ENCODE peak calls at places on chromosome 15, in seven cellular contexts. S is H9, O is mesendoderm, H is neuronal stem cell, R is IMR-90, I is H1, U is trophoblast cell. B is an unnamed sample.

GRCh38 chr15:64143276-64143675 is 8.3 kb upstream of the SNX22 start:
- DNase-seq in S (no peak), O (peak), H (no peak), R (no peak), I (no peak), U (no peak), B (no peak)

GRCh38 chr15:65333441-65333820 is 29.0 kb downstream of the RNU5B-1 start:
- DNase-seq in S (no peak), O (no peak), H (no peak), R (no peak), I (no peak), U (no peak), B (no peak)

GRCh38 chr15:68271854-68272471 is 5.6 kb upstream of the FEM1B start:
- DNase-seq in S (peak), O (peak), H (no peak), R (peak), I (no peak), U (peak), B (peak)

GRCh38 chr15:64635486-64635815 is 139.9 kb downstream of the RBPMS2 start:
- DNase-seq in S (no peak), O (peak), H (peak), R (peak), I (no peak), U (peak), B (peak)

GRCh38 chr15:65916664-65917406 is 47.5 kb downstream of the RAB11A start:
- DNase-seq in S (peak), O (peak), H (peak), R (peak), I (peak), U (peak), B (peak)

GRCh38 chr15:43067717-43068461 is 37.9 kb downstream of the UBR1 start:
- DNase-seq in S (no peak), O (peak), H (no peak), R (peak), I (no peak), U (peak), B (peak)

GRCh38 chr15:63048986-63049665 is 6.6 kb downstream of the TPM1 start:
- DNase-seq in S (peak), O (peak), H (no peak), R (peak), I (peak), U (no peak), B (peak)

GRCh38 chr15:72284781-72285180 is 12.4 kb upstream of the PARP6 start:
- DNase-seq in S (no peak), O (no peak), H (no peak), R (peak), I (no peak), U (no peak), B (no peak)

GRCh38 chr15:50049871-50050270 is 69.2 kb downstream of the ATP8B4 start:
- DNase-seq in S (no peak), O (no peak), H (no peak), R (peak), I (no peak), U (no peak), B (peak)

GRCh38 chr15:78914027-78914764 is 30.6 kb downstream of the CTSH start:
- DNase-seq in S (no peak), O (peak), H (no peak), R (no peak), I (no peak), U (no peak), B (no peak)

GRCh38 chr15:90873998-90874605 is 5.7 kb downstream of the FURIN start:
- DNase-seq in S (peak), O (peak), H (no peak), R (no peak), I (peak), U (no peak), B (peak)

GRCh38 chr15:70031680-70032079 is 66.0 kb downstream of the TLE3 start:
- DNase-seq in S (no peak), O (no peak), H (no peak), R (no peak), I (no peak), U (no peak), B (no peak)

GRCh38 chr15:71195242-71195641 is 80.0 kb downstream of the THSD4 start:
- DNase-seq in S (peak), O (peak), H (no peak), R (no peak), I (peak), U (peak), B (no peak)

GRCh38 chr15:92848852-92849598 is 51.1 kb upstream of the CHD2 start:
- DNase-seq in S (no peak), O (no peak), H (no peak), R (peak), I (no peak), U (no peak), B (peak)

GRCh38 chr15:41971893-41972340 is 440 bp downstream of the EHD4 start:
- DNase-seq in S (no peak), O (no peak), H (peak), R (no peak), I (peak), U (no peak), B (no peak)

GRCh38 chr15:47513496-47513895 is 203.8 kb upstream of the SEMA6D start:
- DNase-seq in S (no peak), O (no peak), H (no peak), R (no peak), I (no peak), U (no peak), B (no peak)

GRCh38 chr15:29820802-29821160 is 1.5 kb downstream of the TJP1 start:
- DNase-seq in S (no peak), O (no peak), H (no peak), R (peak), I (no peak), U (no peak), B (no peak)

GRCh38 chr15:49902791-49903481 is 216.1 kb downstream of the ATP8B4 start:
- DNase-seq in S (no peak), O (no peak), H (no peak), R (peak), I (no peak), U (no peak), B (peak)

GRCh38 chr15:70742928-70743327 is 20.4 kb downstream of the UACA start:
- DNase-seq in S (no peak), O (no peak), H (no peak), R (no peak), I (no peak), U (no peak), B (peak)

DNA sequence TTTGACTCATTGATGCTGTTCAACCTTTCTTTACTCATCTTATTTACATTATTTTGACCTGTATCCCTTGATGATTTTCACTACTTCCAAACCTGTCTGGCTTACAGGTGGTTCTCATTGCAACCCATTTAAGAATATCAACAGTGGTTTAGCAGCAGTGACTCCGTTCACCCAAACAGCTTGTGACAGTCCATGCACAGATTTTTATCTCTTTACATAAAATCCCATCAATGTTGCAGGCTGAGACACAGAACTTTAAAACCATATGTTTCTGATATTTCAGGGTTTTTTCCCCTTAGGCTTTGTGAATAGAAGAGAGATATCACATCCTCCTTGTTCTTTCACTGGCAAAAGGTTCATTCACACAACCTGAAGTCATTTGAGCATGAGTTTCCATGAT is 149.1 kb upstream of the CDIN1 start:
- DNase-seq in S (no peak), O (no peak), H (no peak), R (no peak), I (no peak), U (no peak), B (no peak)
- H3K18ac ChIP-seq in S (no peak), O (no peak), H (no peak), R (peak), I (no peak), U (no peak), B (no peak)

DNA sequence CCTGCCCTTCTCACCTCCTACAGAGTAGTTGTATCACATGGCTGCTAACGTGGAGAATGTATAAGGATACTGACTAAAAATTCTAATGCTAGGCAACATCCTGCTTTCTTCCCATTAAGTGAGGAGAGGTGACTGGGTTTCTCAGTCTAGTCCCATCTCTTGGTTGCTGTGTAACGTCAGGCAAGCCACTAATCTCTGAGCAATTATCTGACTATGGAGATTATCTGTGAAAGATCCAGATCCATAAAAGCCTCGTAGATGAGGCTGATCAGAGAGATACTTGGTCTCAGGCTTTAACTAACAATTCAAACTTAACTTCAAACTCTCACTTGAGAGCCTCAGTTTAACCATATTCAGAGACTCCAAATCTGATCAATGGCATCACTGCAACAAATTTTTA is 4.7 kb upstream of the RPS17 start:
- DNase-seq in S (no peak), O (no peak), H (no peak), R (no peak), I (no peak), U (no peak), B (no peak)
- H3K18ac ChIP-seq in S (no peak), O (no peak), H (no peak), R (no peak), I (no peak), U (no peak), B (no peak)

GRCh38 chr15:99224815-99225214 is 24.6 kb downstream of the TTC23 start:
- DNase-seq in S (no peak), O (no peak), H (no peak), R (no peak), I (no peak), U (peak), B (no peak)
- H3K18ac ChIP-seq in S (no peak), O (no peak), H (no peak), R (no peak), I (no peak), U (no peak), B (no peak)

DNA sequence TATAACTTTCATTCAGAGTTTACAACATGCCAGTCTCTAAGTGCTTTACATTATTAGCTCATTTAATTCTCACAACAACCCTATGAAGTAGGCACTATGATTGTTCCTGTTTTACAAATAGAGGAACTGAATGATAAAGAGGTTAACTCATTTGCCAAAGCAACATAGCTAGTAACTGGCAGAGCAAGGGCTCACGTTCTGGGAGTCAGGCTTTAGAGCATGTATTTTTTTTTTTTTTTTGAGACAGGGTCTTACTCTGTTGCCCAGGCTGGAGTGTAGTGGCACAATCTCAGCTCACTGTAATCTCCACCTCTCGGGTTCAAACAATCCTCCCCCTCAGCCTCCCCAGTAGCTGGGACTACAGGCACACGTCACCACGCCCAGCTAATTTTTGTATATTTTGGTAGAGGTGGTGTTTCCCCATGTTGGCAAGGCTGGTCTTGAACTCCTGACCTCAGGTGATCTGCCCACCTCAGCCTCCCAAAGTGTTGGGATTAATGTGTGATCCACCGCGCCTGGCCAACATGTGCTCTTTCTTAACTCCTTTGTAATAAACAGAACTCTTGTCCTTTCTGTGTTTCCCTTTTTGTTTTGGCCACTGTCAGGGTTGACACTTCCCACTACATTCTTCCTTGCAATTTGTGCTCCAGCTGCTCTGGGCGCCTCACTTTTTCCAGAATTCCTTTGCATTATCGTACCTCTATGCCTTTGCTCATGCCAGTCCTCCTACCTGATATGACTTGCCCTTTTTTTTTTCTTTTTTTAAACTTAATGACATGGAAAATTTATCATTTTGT is 39.0 kb upstream of the SMAD3 start:
- DNase-seq in S (no peak), O (no peak), H (no peak), R (no peak), I (no peak), U (peak), B (no peak)
- H3K18ac ChIP-seq in S (no peak), O (no peak), H (no peak), R (peak), I (no peak), U (no peak), B (peak)

GRCh38 chr15:89186798-89187197 is 34.6 kb downstream of the RLBP1 start:
- DNase-seq in S (no peak), O (no peak), H (no peak), R (no peak), I (no peak), U (no peak), B (no peak)

GRCh38 chr15:89187301-89187700 is 34.1 kb downstream of the RLBP1 start:
- DNase-seq in S (no peak), O (no peak), H (no peak), R (no peak), I (no peak), U (no peak), B (no peak)

GRCh38 chr15:89184367-89184766 is 37.0 kb downstream of the RLBP1 start:
- DNase-seq in S (no peak), O (no peak), H (no peak), R (no peak), I (no peak), U (no peak), B (no peak)

GRCh38 chr15:89187911-89188514 is 33.4 kb downstream of the RLBP1 start:
- DNase-seq in S (no peak), O (no peak), H (no peak), R (peak), I (no peak), U (no peak), B (no peak)

GRCh38 chr15:89184886-89185526 is 36.4 kb downstream of the RLBP1 start:
- DNase-seq in S (no peak), O (no peak), H (no peak), R (no peak), I (no peak), U (no peak), B (no peak)
- H3K18ac ChIP-seq in S (no peak), O (no peak), H (no peak), R (no peak), I (no peak), U (no peak), B (no peak)

GRCh38 chr15:98884894-98885293 is 122.7 kb downstream of the PGPEP1L start:
- DNase-seq in S (no peak), O (no peak), H (no peak), R (no peak), I (no peak), U (no peak), B (no peak)

GRCh38 chr15:98881526-98882517 is 125.8 kb downstream of the PGPEP1L start:
- DNase-seq in S (no peak), O (peak), H (no peak), R (peak), I (no peak), U (peak), B (peak)

GRCh38 chr15:98887976-98888375 is 119.6 kb downstream of the PGPEP1L start:
- DNase-seq in S (no peak), O (no peak), H (no peak), R (no peak), I (no peak), U (no peak), B (no peak)

GRCh38 chr15:98878862-98879261 is 128.7 kb downstream of the PGPEP1L start:
- DNase-seq in S (no peak), O (no peak), H (no peak), R (no peak), I (no peak), U (peak), B (no peak)

GRCh38 chr15:98883504-98883903 is 124.1 kb downstream of the PGPEP1L start:
- DNase-seq in S (no peak), O (no peak), H (no peak), R (no peak), I (no peak), U (no peak), B (no peak)
- H3K18ac ChIP-seq in S (no peak), O (no peak), H (no peak), R (peak), I (no peak), U (peak), B (no peak)

DNA sequence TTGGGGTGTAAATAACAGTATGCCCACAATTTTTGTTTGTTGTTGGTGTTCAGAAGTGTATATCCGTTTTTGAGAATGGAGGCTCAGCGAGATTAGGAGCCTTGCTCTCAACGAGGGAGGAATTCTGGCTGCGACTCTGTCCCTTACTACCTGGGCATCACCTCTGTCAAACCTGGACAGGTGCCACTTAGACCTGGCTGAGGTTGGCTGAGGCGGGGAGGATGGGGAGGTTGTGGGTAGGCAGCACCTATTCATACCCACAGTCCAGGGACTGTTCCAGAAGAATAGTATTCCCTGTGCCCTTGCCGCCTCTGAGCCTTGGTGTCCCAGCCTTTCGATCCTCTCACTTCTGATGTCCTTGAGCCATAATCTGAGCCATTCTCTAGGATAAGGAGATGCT is 99.9 kb downstream of the LINGO1 start:
- DNase-seq in S (no peak), O (no peak), H (no peak), R (no peak), I (no peak), U (no peak), B (no peak)
- H3K18ac ChIP-seq in S (no peak), O (no peak), H (no peak), R (no peak), I (peak), U (no peak), B (no peak)